ENCODE peak calls at places on chromosomes 6 and 20, in six cellular contexts. D is lung, N is transverse colon, V is Peyer's patch, O is GM13977, Q is HFFc6. X is an unnamed sample.

GRCh38 chr6:139014945-139015344 is 13.6 kb upstream of the ABRACL start:
- DNase-seq in O (no peak), V (no peak), Q (no peak), D (no peak), N (no peak), X (no peak)

GRCh38 chr20:15205719-15206118 is 868.3 kb upstream of the FLRT3 start:
- DNase-seq in V (no peak), D (no peak), Q (no peak), O (no peak), N (no peak), X (no peak)

GRCh38 chr6:140183881-140184280 is 809.4 kb upstream of the CITED2 start:
- DNase-seq in Q (peak; percentile 76), V (no peak), D (no peak), N (no peak), O (no peak), X (no peak)

GRCh38 chr20:21180248-21180647 is 54.4 kb downstream of the KIZ start:
- DNase-seq in D (no peak), V (no peak), N (no peak), Q (no peak), O (no peak), X (no peak)

GRCh38 chr6:126607281-126607680 is 267.4 kb downstream of the CENPW start:
- DNase-seq in V (no peak), Q (no peak), D (no peak), O (no peak), N (no peak), X (no peak)

GRCh38 chr6:36353411-36353915 is 16.8 kb upstream of the BNIP5 start:
- DNase-seq in N (no peak), V (no peak), O (no peak), Q (no peak), D (no peak), X (no peak)

GRCh38 chr6:26183581-26184408 is 96.6 kb downstream of the HFE start:
- DNase-seq in O (peak; percentile 26), Q (peak; percentile 43), D (peak; percentile 58), V (peak; percentile 79), N (peak; percentile 68), X (no peak)

GRCh38 chr20:17107127-17107526 is 119.7 kb upstream of the PCSK2 start:
- DNase-seq in O (no peak), N (no peak), Q (no peak), V (no peak), D (no peak), X (no peak)

GRCh38 chr6:27650620-27651370 is 177.9 kb upstream of the ZNF184 start:
- DNase-seq in V (no peak), D (no peak), O (peak; percentile 73), N (no peak), Q (peak; percentile 63), X (no peak)

GRCh38 chr20:57323034-57323433 is 6.6 kb upstream of the SPO11 start:
- DNase-seq in N (peak; percentile 18), D (no peak), Q (peak; percentile 1), O (no peak), V (no peak), X (peak; percentile 60)

GRCh38 chr6:683742-684440 is 9.0 kb downstream of the EXOC2 start:
- DNase-seq in V (no peak), Q (peak; percentile 30), D (no peak), O (no peak), N (peak; percentile 21), X (no peak)

GRCh38 chr6:113011803-113012202 is 664.7 kb downstream of the RFPL4B start:
- DNase-seq in N (no peak), Q (no peak), O (no peak), D (no peak), V (no peak), X (no peak)

GRCh38 chr20:45288376-45288775 is 18.3 kb upstream of the RBPJL start:
- DNase-seq in Q (no peak), V (no peak), D (no peak), N (no peak), O (no peak), X (no peak)

GRCh38 chr20:53154540-53154939 is 182.4 kb downstream of the TSHZ2 start:
- DNase-seq in V (no peak), D (no peak), Q (no peak), O (peak; percentile 9), N (no peak), X (no peak)

GRCh38 chr6:156283091-156283490 is 494.1 kb upstream of the ARID1B start:
- DNase-seq in N (no peak), Q (no peak), D (no peak), V (no peak), O (no peak), X (no peak)

GRCh38 chr20:59772931-59773913 is 160.2 kb downstream of the SYCP2 start:
- DNase-seq in Q (no peak), D (no peak), N (peak; percentile 71), V (peak; percentile 65), O (no peak), X (no peak)

GRCh38 chr6:110885526-110885925 is 10.9 kb downstream of the AMD1 start:
- DNase-seq in N (no peak), O (no peak), D (no peak), V (no peak), Q (no peak), X (no peak)

GRCh38 chr6:110881929-110882629 is 7.5 kb downstream of the AMD1 start:
- DNase-seq in O (no peak), D (no peak), V (no peak), N (no peak), Q (no peak), X (no peak)

GRCh38 chr6:110880651-110881050 is 6.1 kb downstream of the AMD1 start:
- DNase-seq in Q (no peak), D (no peak), O (no peak), N (no peak), V (no peak), X (no peak)

GRCh38 chr6:110884321-110884720 is 9.7 kb downstream of the AMD1 start:
- DNase-seq in Q (no peak), V (no peak), N (no peak), D (no peak), O (no peak), X (no peak)

DNA sequence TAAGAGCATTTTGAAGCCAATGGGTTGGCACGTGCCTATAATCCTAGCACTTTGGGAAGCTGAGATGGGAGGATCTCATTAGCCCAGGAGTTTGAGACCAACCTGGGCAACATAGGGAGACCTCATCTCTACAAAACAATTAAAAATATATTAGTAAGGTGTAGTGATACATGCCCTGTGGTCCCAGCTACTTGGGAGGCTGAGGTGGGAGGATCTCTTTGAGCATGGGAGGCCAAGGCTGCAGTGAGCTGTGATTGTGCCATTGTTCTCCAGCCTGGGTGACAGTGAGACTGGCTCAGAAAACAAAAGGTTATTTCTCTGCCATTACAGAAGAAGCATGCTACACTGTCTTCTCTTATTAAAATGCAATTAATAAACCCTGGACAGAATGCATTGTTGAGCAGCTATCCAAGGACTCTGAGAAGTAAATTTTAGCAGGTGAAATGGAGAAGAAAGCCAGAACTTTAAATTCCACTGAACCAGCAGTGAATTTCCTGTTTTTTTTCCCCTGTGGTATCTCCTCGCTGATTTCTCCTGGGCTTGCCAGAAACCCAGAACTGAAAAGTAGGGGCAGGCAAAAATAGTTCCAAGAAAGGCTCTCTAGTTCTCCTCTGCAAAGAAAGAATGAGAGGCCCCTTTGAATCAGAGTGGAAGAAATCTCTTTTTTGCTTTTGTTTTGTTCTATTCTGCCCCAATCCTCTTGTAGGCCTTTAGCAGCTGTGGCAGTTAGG is 8.4 kb downstream of the AMD1 start:
- DNase-seq in V (no peak), O (no peak), D (no peak), N (no peak), Q (no peak), X (no peak)
- TF ChIP-seq CTCF in V (no peak), O (no peak), D (no peak), N (no peak), Q (no peak), X (no peak)

GRCh38 chr6:47727391-47727790 is 29.0 kb downstream of the ADGRF4 start:
- DNase-seq in N (no peak), O (no peak), D (no peak), Q (no peak), V (no peak), X (no peak)

GRCh38 chr6:47733879-47734558 is 35.6 kb downstream of the ADGRF4 start:
- DNase-seq in Q (no peak), V (no peak), O (peak; percentile 36), N (no peak), D (no peak), X (no peak)

GRCh38 chr6:47729019-47729418 is 30.6 kb downstream of the ADGRF4 start:
- DNase-seq in V (no peak), Q (no peak), D (no peak), O (no peak), N (no peak), X (no peak)

GRCh38 chr6:47724300-47724699 is 25.9 kb downstream of the ADGRF4 start:
- DNase-seq in O (no peak), V (no peak), D (no peak), N (no peak), Q (no peak), X (no peak)

GRCh38 chr6:47729457-47729856 is 31.1 kb downstream of the ADGRF4 start:
- DNase-seq in O (no peak), N (no peak), V (no peak), Q (no peak), D (no peak), X (no peak)
- TF ChIP-seq CTCF in O (no peak), N (no peak), V (no peak), Q (no peak), D (no peak), X (no peak)

GRCh38 chr6:121436172-121436965 is 923 bp downstream of the GJA1 start:
- DNase-seq in O (no peak), N (no peak), D (no peak), Q (no peak), V (no peak), X (no peak)

GRCh38 chr6:121435444-121436069 is at the start of gene GJA1:
- DNase-seq in V (no peak), Q (peak; percentile 74), N (peak; percentile 12), O (no peak), D (peak; percentile 65), X (no peak)

GRCh38 chr6:121426686-121427085 is 8.8 kb upstream of the GJA1 start:
- DNase-seq in D (no peak), Q (no peak), V (no peak), N (no peak), O (no peak), X (no peak)

GRCh38 chr6:121434037-121434770 is 1.2 kb upstream of the GJA1 start:
- DNase-seq in V (no peak), O (no peak), Q (no peak), D (no peak), N (no peak), X (no peak)

GRCh38 chr6:121430514-121431460 is 4.7 kb upstream of the GJA1 start:
- DNase-seq in Q (peak; percentile 37), N (no peak), V (no peak), O (no peak), D (no peak), X (no peak)
- TF ChIP-seq CTCF in Q (peak; percentile 85), N (peak; percentile 49), V (peak; percentile 71), O (peak; percentile 54), D (peak; percentile 49), X (peak; percentile 86)

DNA sequence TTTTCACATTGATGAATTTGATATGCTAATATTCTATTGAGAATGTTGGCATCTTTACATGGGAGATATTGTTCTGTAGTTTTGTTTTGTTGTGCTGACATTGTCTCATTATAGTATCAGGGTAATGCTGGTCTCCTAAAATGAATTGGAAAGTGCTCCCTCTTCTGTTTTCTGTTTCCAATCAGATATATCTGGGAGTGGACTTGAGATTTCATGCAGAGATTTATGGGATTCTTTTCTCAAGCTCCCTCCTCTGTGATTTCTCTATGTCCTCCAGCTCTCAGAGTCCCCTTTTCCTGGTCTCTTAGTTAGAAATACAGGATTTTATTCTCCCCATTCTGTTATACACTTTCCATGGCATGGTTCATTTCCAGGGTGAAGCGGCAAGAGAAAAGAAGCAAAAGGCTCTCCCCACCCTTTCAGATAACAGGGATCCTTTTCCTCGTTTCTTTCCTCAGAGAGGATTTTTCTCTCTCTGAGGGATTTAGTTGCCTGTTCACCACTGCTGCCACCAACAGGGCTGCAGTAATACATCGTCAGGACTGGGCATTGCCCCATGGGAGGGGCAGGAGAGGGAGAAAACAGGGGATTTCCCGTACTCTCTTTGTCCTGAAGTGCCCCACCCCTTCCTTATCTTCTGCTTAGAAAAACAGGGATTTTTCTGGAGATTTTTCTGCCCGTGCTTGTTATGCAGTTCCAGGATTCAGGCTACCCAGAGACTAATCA is 59.3 kb upstream of the STMND1 start:
- DNase-seq in O (no peak), N (peak; percentile 66), Q (peak; percentile 54), D (no peak), V (no peak), X (no peak)
- TF ChIP-seq CTCF in O (no peak), N (peak; percentile 29), Q (peak; percentile 53), D (peak; percentile 11), V (no peak), X (peak; percentile 19)